ENCODE peak calls at places on chromosomes 12 and 14, in nine cellular contexts. K is COR-L47; M is mesenchymal stem cell; B is HuH-7; O is Jurkat, Clone E6-1; A is HEK293T; R is aorta; C is Right ventricle myocardium superior; W is Caco-2. Y is an unnamed sample.

GRCh38 chr14:95870772-95871171 is 5.9 kb upstream of the TUNAR start:
- DNase-seq in K (no peak), M (no peak), B (no peak), O (no peak), A (no peak), R (no peak), C (no peak), W (no peak), Y (no peak)

GRCh38 chr14:56153271-56153670 is 35.1 kb downstream of the PELI2 start:
- DNase-seq in K (no peak), M (no peak), B (no peak), O (no peak), A (no peak), R (no peak), C (no peak), W (no peak), Y (no peak)

GRCh38 chr12:24500466-24501232 is 448.3 kb downstream of the BCAT1 start:
- DNase-seq in K (no peak), M (peak), B (no peak), O (no peak), A (no peak), R (no peak), C (no peak), W (no peak), Y (no peak)

GRCh38 chr12:98808243-98808895 is 163.3 kb downstream of the APAF1 start:
- DNase-seq in K (no peak), M (no peak), B (no peak), O (no peak), A (no peak), R (no peak), C (no peak), W (no peak), Y (no peak)

GRCh38 chr12:4037747-4038312 is 164.6 kb upstream of the PARP11 start:
- DNase-seq in K (no peak), M (peak), B (peak), O (peak), A (peak), R (no peak), C (no peak), W (peak), Y (no peak)

GRCh38 chr12:64826234-64826633 is 1.8 kb downstream of the TBC1D30 start:
- DNase-seq in K (peak), M (peak), B (peak), O (no peak), A (peak), R (peak), C (peak), W (no peak), Y (peak)

GRCh38 chr14:71597955-71598659 is 334.1 kb upstream of the RGS6 start:
- DNase-seq in K (no peak), M (no peak), B (no peak), O (peak), A (no peak), R (no peak), C (no peak), W (no peak), Y (no peak)

GRCh38 chr12:67651380-67651695 is 2.8 kb downstream of the DYRK2 start:
- DNase-seq in K (no peak), M (peak), B (peak), O (peak), A (no peak), R (no peak), C (no peak), W (no peak), Y (no peak)

GRCh38 chr14:59754256-59754655 is 116.3 kb downstream of the RTN1 start:
- DNase-seq in K (no peak), M (no peak), B (no peak), O (no peak), A (no peak), R (no peak), C (no peak), W (no peak), Y (no peak)

GRCh38 chr14:102504302-102504950 is 5.2 kb downstream of the ANKRD9 start:
- DNase-seq in K (no peak), M (no peak), B (no peak), O (no peak), A (no peak), R (no peak), C (peak), W (no peak), Y (no peak)

GRCh38 chr14:60315181-60315580 is 66.2 kb downstream of the PPM1A start:
- DNase-seq in K (no peak), M (no peak), B (no peak), O (no peak), A (no peak), R (no peak), C (no peak), W (no peak), Y (no peak)

GRCh38 chr12:63302941-63303536 is 152.0 kb upstream of the AVPR1A start:
- DNase-seq in K (no peak), M (no peak), B (no peak), O (no peak), A (no peak), R (no peak), C (no peak), W (no peak), Y (no peak)

GRCh38 chr12:39839072-39839471 is 219.5 kb upstream of the ABCD2 start:
- DNase-seq in K (no peak), M (no peak), B (no peak), O (no peak), A (no peak), R (no peak), C (no peak), W (no peak), Y (no peak)

GRCh38 chr12:76457010-76457409 is 102.6 kb downstream of the OSBPL8 start:
- DNase-seq in K (no peak), M (no peak), B (no peak), O (no peak), A (no peak), R (no peak), C (no peak), W (no peak), Y (no peak)

GRCh38 chr12:27096420-27096819 is 14.0 kb upstream of the C12orf71 start:
- DNase-seq in K (no peak), M (no peak), B (no peak), O (no peak), A (no peak), R (no peak), C (no peak), W (no peak), Y (no peak)

GRCh38 chr14:94180655-94181271 is 6.6 kb downstream of the PPP4R4 start:
- DNase-seq in K (peak), M (peak), B (peak), O (peak), A (peak), R (no peak), C (no peak), W (no peak), Y (no peak)

GRCh38 chr12:79887912-79888311 is 47.0 kb downstream of the PPP1R12A start:
- DNase-seq in K (no peak), M (no peak), B (no peak), O (no peak), A (no peak), R (no peak), C (no peak), W (no peak), Y (no peak)

GRCh38 chr12:6361834-6362233 is 13.5 kb downstream of the SCNN1A start:
- DNase-seq in K (no peak), M (no peak), B (no peak), O (no peak), A (no peak), R (peak), C (peak), W (no peak), Y (no peak)

GRCh38 chr12:32399373-32400113 is at the start of gene FGD4:
- DNase-seq in K (peak), M (peak), B (peak), O (peak), A (peak), R (peak), C (peak), W (peak), Y (peak)

GRCh38 chr12:67545298-67545697 is 103.2 kb upstream of the DYRK2 start:
- DNase-seq in K (no peak), M (no peak), B (no peak), O (no peak), A (no peak), R (no peak), C (no peak), W (no peak), Y (no peak)

GRCh38 chr12:76866726-76867125 is 12.1 kb downstream of the CSRP2 start:
- DNase-seq in K (no peak), M (peak), B (no peak), O (peak), A (no peak), R (no peak), C (no peak), W (no peak), Y (no peak)

GRCh38 chr12:16458521-16459078 is 111.2 kb downstream of the MGST1 start:
- DNase-seq in K (no peak), M (no peak), B (no peak), O (no peak), A (no peak), R (no peak), C (no peak), W (no peak), Y (no peak)

Y was measured in mesothelial cell of epicardium.